ENCODE peak calls at places on chromosomes 2 and 18, in nine cellular contexts. I, P, B, V, Z, T, O, X and C are unnamed samples.

GRCh38 chr2:239114119-239114581 is 266.3 kb downstream of the TWIST2 start:
- DNase-seq in T (peak; percentile 31), V (no peak), B (peak; percentile 66), X (no peak), P (peak; percentile 58), Z (peak; percentile 45), O (no peak), I (peak; percentile 20), C (no peak)

GRCh38 chr2:86414996-86415395 is 26.2 kb upstream of the KDM3A start:
- DNase-seq in T (no peak), O (no peak), Z (no peak), X (no peak), B (no peak), I (no peak), P (no peak), V (no peak), C (peak; percentile 40)

GRCh38 chr2:159152119-159152778 is 134.3 kb downstream of the WDSUB1 start:
- DNase-seq in Z (no peak), B (no peak), T (no peak), O (no peak), P (no peak), I (no peak), V (no peak), X (no peak), C (no peak)

GRCh38 chr2:105763076-105763475 is 18.4 kb downstream of the NCK2 start:
- DNase-seq in T (no peak), V (no peak), Z (no peak), O (no peak), P (no peak), X (no peak), I (no peak), B (peak; percentile 32), C (no peak)

GRCh38 chr2:63048367-63049171 is 2.1 kb upstream of the OTX1 start:
- DNase-seq in B (peak; percentile 82), T (no peak), P (no peak), O (no peak), X (no peak), Z (peak; percentile 67), V (no peak), I (no peak), C (no peak)

GRCh38 chr2:26461601-26462023 is 16.3 kb downstream of the OTOF start:
- DNase-seq in B (no peak), T (no peak), V (no peak), Z (no peak), O (no peak), X (no peak), I (no peak), P (peak; percentile 29), C (no peak)

GRCh38 chr2:235070063-235070706 is 118.4 kb downstream of the SH3BP4 start:
- DNase-seq in B (peak; percentile 52), Z (peak; percentile 21), T (no peak), O (no peak), V (no peak), P (no peak), I (no peak), X (no peak), C (peak; percentile 44)

GRCh38 chr2:27080140-27080469 is 1.7 kb downstream of the EMILIN1 start:
- DNase-seq in P (peak; percentile 67), O (no peak), V (no peak), X (no peak), I (no peak), T (no peak), Z (no peak), B (no peak), C (no peak)

GRCh38 chr2:240848900-240849680 is 19.5 kb upstream of the AGXT start:
- DNase-seq in B (no peak), P (no peak), Z (no peak), T (no peak), V (no peak), X (no peak), I (no peak), O (no peak), C (no peak)

GRCh38 chr2:161391737-161392506 is 24.2 kb upstream of the TBR1 start:
- DNase-seq in T (no peak), I (no peak), P (no peak), O (no peak), X (no peak), B (no peak), V (no peak), Z (peak; percentile 17), C (no peak)

GRCh38 chr18:45626330-45627203 is 11.3 kb downstream of the SLC14A2 start:
- DNase-seq in I (peak; percentile 22), P (no peak), Z (peak; percentile 85), T (peak; percentile 86), X (no peak), V (no peak), B (peak; percentile 81), O (no peak), C (peak; percentile 71)

GRCh38 chr2:128108166-128108565 is 17.2 kb downstream of the UGGT1 start:
- DNase-seq in P (no peak), I (no peak), T (no peak), Z (no peak), V (no peak), O (no peak), X (no peak), B (no peak), C (no peak)

GRCh38 chr2:70962885-70963878 is 15.2 kb upstream of the ANKRD53 start:
- DNase-seq in Z (no peak), T (no peak), P (no peak), X (no peak), O (no peak), V (no peak), B (peak; percentile 38), I (no peak), C (no peak)

GRCh38 chr2:236647621-236648020 is 78.0 kb downstream of the ACKR3 start:
- DNase-seq in Z (no peak), T (no peak), X (no peak), P (peak; percentile 2), V (no peak), O (no peak), B (no peak), I (no peak), C (no peak)

GRCh38 chr2:84676295-84676694 is 160.0 kb downstream of the DNAH6 start:
- DNase-seq in T (peak; percentile 69), X (no peak), O (no peak), I (peak; percentile 51), B (no peak), Z (no peak), P (no peak), V (no peak), C (no peak)

GRCh38 chr18:76490701-76491171 is 4.3 kb downstream of the ZNF516 start:
- DNase-seq in B (peak; percentile 86), I (no peak), T (no peak), X (peak; percentile 58), Z (peak; percentile 43), P (peak; percentile 65), V (no peak), O (peak; percentile 70), C (peak; percentile 47)

GRCh38 chr2:42568431-42569115 is at the start of gene MTA3:
- DNase-seq in I (peak; percentile 23), X (peak; percentile 64), T (no peak), B (peak; percentile 92), Z (peak; percentile 88), V (peak; percentile 52), O (peak; percentile 60), P (peak; percentile 89), C (peak; percentile 33)

GRCh38 chr2:78263571-78263970 is 741.4 kb upstream of the LRRTM4 start:
- DNase-seq in X (no peak), B (no peak), Z (no peak), V (peak; percentile 66), I (no peak), O (no peak), T (no peak), P (no peak), C (no peak)

GRCh38 chr18:11366410-11366809 is 217.0 kb upstream of the PIEZO2 start:
- DNase-seq in Z (no peak), I (peak; percentile 15), O (no peak), T (peak; percentile 45), B (no peak), P (no peak), X (peak; percentile 9), V (no peak), C (no peak)

GRCh38 chr2:10909050-10909995 is 2.4 kb upstream of the KCNF1 start:
- DNase-seq in Z (peak; percentile 75), X (peak; percentile 12), V (no peak), T (no peak), O (no peak), P (no peak), B (peak; percentile 92), I (no peak), C (no peak)

GRCh38 chr18:56709463-56709862 is 58.3 kb downstream of the WDR7 start:
- DNase-seq in B (peak; percentile 50), I (peak; percentile 95), Z (peak; percentile 79), P (no peak), V (no peak), X (peak; percentile 78), T (peak; percentile 85), O (no peak), C (peak; percentile 52)

GRCh38 chr2:124178719-124179118 is 153.6 kb downstream of the CNTNAP5 start:
- DNase-seq in X (no peak), P (no peak), Z (no peak), V (no peak), T (no peak), B (no peak), O (no peak), I (no peak), C (no peak)

GRCh38 chr2:178542161-178542560 is 61.9 kb downstream of the PLEKHA3 start:
- DNase-seq in I (no peak), X (no peak), B (no peak), T (no peak), V (no peak), P (no peak), O (no peak), Z (no peak), C (no peak)